ENCODE peak calls at places on chromosomes 4 and X, in four cellular contexts. J is HCT116, T is T47D, A is GM12878. F is an unnamed sample.

GRCh38 chrX:150610446-150610845 is 42.0 kb downstream of the MTM1 start:
- DNase-seq in T (no peak), J (no peak), A (no peak), F (no peak)

GRCh38 chr4:121827851-121828250 is 4.2 kb upstream of the CCNA2 start:
- DNase-seq in A (no peak), T (no peak), J (no peak), F (no peak)

GRCh38 chr4:76058888-76059426 is 15.6 kb upstream of the ART3 start:
- DNase-seq in A (no peak), J (no peak), T (no peak), F (no peak)

GRCh38 chr4:71186566-71187398 is 152.0 kb upstream of the SLC4A4 start:
- DNase-seq in T (no peak), J (no peak), A (no peak), F (no peak)

GRCh38 chrX:51614353-51614752 is 4.4 kb downstream of the CENPVL3 start:
- DNase-seq in T (peak; percentile 48), A (no peak), J (peak; percentile 6), F (peak; percentile 42)

GRCh38 chrX:44972132-44972531 is 99.1 kb downstream of the KDM6A start:
- DNase-seq in J (no peak), A (no peak), T (no peak), F (no peak)

GRCh38 chr4:122798101-122798500 is 28.5 kb upstream of the FGF2 start:
- DNase-seq in A (no peak), J (no peak), T (peak; percentile 47), F (no peak)

GRCh38 chr4:2064276-2064991 is 5.3 kb downstream of the NAT8L start:
- DNase-seq in T (no peak), J (no peak), A (no peak), F (no peak)

GRCh38 chrX:47030339-47030738 is 47.9 kb upstream of the RGN start:
- DNase-seq in A (peak; percentile 2), J (peak; percentile 51), T (peak; percentile 82), F (no peak)

GRCh38 chr4:142703694-142704309 is 142.3 kb downstream of the INPP4B start:
- DNase-seq in T (no peak), J (no peak), A (no peak), F (no peak)

GRCh38 chrX:45385767-45386166 is 185.1 kb upstream of the DIPK2B start:
- DNase-seq in A (no peak), T (no peak), J (no peak), F (no peak)

GRCh38 chr4:153931804-153932203 is 142.9 kb upstream of the SFRP2 start:
- DNase-seq in J (no peak), T (no peak), A (no peak), F (no peak)

GRCh38 chr4:153119626-153120025 is 84.6 kb upstream of the TRIM2 start:
- DNase-seq in T (no peak), J (no peak), A (no peak), F (no peak)

GRCh38 chrX:53356186-53356585 is 66.3 kb downstream of the SMC1A start:
- DNase-seq in A (no peak), T (peak; percentile 89), J (no peak), F (peak; percentile 72)

GRCh38 chr4:185534850-185535761 is at the start of gene PDLIM3:
- DNase-seq in A (no peak), J (peak; percentile 12), T (peak; percentile 62), F (no peak)

GRCh38 chr4:78441786-78442185 is 109.8 kb upstream of the ANXA3 start:
- DNase-seq in A (no peak), J (no peak), T (no peak), F (no peak)

GRCh38 chr4:186144596-186145569 is 40.4 kb downstream of the FAM149A start:
- DNase-seq in A (no peak), T (peak; percentile 38), J (no peak), F (no peak)

GRCh38 chr4:79248610-79249009 is 77.3 kb downstream of the NAA11 start:
- DNase-seq in T (no peak), J (no peak), A (no peak), F (no peak)

GRCh38 chrX:64394874-64395567 is at the start of gene MTMR8:
- DNase-seq in T (peak; percentile 80), A (peak; percentile 23), J (peak; percentile 41), F (peak; percentile 60)

GRCh38 chrX:112851161-112851779 is 10.6 kb upstream of the AMOT start:
- DNase-seq in T (no peak), A (peak; percentile 82), J (no peak), F (no peak)

GRCh38 chr4:180828455-180829018 is 1414.7 kb upstream of the TENM3 start:
- DNase-seq in T (peak; percentile 75), A (no peak), J (peak; percentile 69), F (no peak)

GRCh38 chr4:125432078-125432477 is 117.3 kb downstream of the FAT4 start:
- DNase-seq in J (peak; percentile 1), A (no peak), T (no peak), F (no peak)

GRCh38 chrX:41688835-41689234 is at the start of gene GPR34:
- DNase-seq in A (no peak), T (no peak), J (no peak), F (no peak)

GRCh38 chrX:41689711-41690110 is 938 bp downstream of the GPR34 start:
- DNase-seq in T (no peak), A (no peak), J (no peak), F (no peak)

GRCh38 chrX:41695464-41695863 is 6.7 kb downstream of the GPR34 start:
- DNase-seq in T (no peak), J (no peak), A (no peak), F (no peak)

GRCh38 chrX:41693024-41693423 is 4.3 kb downstream of the GPR34 start:
- DNase-seq in A (no peak), T (no peak), J (no peak), F (no peak)

GRCh38 chrX:41692162-41692749 is 3.5 kb downstream of the GPR34 start:
- DNase-seq in T (no peak), J (no peak), A (no peak), F (no peak)
- TF ChIP-seq JUND in T (no peak), J (no peak), A (no peak), F (no peak)

DNA sequence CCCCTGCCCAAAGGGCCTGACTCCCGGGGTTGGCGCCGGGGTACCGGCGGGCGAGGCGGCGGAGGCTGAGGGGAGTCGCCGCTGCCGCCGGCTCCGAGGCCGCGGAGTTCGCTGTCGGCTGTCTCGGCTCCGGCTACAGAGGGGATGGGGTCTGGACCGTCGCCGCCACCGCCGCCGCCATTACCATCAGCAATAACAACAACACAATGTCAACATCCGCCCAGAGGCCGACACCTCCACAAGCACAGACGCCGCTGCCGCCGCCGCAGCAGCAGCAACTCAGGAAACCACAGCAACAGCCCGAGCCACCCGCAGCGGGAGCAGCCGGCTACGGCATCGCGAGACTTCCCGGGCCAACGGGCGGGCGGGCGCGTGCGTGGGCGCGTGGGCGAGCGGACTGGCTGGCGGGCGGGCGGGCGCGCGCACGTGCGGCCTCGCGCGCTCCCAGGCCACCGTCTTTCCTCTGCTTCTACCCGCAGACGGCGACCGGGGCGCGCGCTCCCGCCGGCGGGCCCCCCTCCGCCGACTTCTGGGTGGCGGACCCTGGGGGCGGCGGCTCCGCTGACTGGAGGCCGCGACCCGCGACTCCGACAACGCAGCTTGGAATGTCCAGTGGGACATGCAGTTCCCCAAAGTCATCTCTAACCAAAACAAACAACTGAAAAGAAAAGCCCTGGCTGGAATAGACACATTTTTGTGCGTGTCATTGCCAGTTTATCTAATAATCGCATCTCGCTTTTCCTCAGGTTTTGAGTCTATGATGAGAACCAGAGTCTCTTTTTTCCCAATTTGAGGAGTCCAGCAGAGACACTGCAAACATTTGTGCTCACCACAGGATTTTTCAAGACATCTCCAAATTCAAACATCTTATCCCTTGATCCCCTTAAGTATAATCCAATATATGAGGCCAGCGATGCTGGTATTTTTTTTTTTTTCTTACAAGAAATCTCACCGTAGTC is at the start of gene CHIC2:
- DNase-seq in J (peak; percentile 77), A (peak; percentile 63), T (peak; percentile 92), F (peak; percentile 94)
- TF ChIP-seq JUND in J (no peak), A (peak; percentile 23), T (no peak), F (no peak)

GRCh38 chr4:4259484-4260100 is 11.6 kb upstream of the TMEM128 start:
- DNase-seq in A (no peak), J (no peak), T (no peak), F (no peak)

GRCh38 chr4:4254666-4255065 is 6.6 kb upstream of the TMEM128 start:
- DNase-seq in A (no peak), J (no peak), T (no peak), F (no peak)

GRCh38 chr4:4256799-4257198 is 8.8 kb upstream of the TMEM128 start:
- DNase-seq in J (no peak), T (no peak), A (no peak), F (no peak)

DNA sequence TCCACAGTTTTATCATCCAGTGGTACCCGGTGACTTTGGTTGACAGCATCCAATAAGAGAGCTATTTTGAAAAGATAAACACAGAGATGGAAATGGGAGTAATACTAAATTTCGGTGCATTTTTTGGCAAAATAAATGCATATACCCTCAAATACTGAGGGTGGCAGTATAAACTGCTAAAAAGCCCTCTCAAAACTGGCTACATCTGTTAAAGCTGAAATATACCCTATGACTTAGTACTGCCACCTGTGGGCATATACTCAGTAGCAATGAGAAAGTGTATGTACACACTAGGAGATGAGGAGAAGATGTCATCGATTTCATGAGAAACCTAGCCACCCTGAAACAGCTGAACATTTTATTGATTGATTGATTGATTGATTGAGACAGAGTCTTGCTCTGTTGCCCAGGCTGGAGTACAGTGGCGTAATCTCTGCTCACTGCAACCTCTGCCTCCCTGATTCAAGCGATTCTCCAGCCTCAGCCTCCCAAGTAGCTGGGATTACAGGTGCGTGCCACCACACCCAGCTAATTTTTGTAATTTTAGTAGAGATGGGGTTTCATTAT is 12.2 kb upstream of the TMEM128 start:
- DNase-seq in A (no peak), J (peak; percentile 74), T (peak; percentile 67), F (no peak)
- TF ChIP-seq JUND in A (no peak), J (no peak), T (no peak), F (no peak)

GRCh38 chr4:156291317-156291716 is 337.7 kb upstream of the CTSO start:
- DNase-seq in A (no peak), J (no peak), T (no peak), F (no peak)
- TF ChIP-seq JUND in A (no peak), J (no peak), T (no peak), F (no peak)

DNA sequence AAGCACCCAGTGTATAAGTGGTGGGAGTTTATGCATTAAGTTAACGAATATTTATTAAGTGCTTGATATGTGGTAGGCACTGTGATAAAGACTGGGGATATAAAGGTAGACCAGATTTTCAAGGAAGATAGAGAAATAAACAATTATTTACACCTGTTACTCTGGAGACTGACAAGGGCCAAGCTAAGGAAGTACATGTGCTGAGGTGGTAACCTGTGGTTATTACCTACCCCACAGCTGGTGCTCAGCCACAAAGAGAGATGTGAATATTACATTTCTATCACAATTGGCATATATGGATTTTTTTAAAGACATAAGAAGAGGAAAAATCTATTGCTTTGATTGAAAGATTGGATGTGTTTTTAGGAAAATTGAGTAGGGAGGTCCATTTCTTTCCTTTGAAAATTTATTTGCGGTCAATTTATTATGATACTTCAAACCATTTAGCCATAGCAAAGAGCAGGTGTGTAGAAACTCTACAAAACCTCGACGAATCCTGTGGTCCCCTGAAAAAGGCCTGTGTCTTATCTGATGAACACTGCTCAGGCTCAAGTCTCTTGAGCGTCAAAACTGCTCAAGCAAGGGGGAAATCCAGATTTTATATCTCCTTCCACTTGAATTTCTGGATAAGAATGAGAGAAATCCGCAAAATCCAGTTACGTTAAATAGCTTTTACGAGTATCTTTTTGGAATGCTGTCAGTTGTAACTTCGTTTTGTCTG is 217.7 kb upstream of the HAND2 start:
- DNase-seq in J (no peak), A (no peak), T (no peak), F (no peak)
- TF ChIP-seq JUND in J (no peak), A (no peak), T (no peak), F (no peak)